ENCODE peak calls at places on chromosome 22, in seven cellular contexts. Y, W, G, T, E, Z and F are unnamed samples.

GRCh38 chr22:30078320-30079311 is 1.6 kb upstream of the HORMAD2 start:
- DNase-seq in Y (no peak), W (no peak), G (peak), T (no peak), E (no peak), Z (no peak), F (no peak)

GRCh38 chr22:28734393-28734792 is 7.2 kb downstream of the CHEK2 start:
- DNase-seq in Y (no peak), W (no peak), G (no peak), T (no peak), E (no peak), Z (no peak), F (no peak)

GRCh38 chr22:17924735-17925727 is 99.3 kb downstream of the MICAL3 start:
- DNase-seq in Y (peak), W (no peak), G (peak), T (peak), E (no peak), Z (no peak), F (peak)

GRCh38 chr22:47816121-47816915 is 1053.9 kb downstream of the TBC1D22A start:
- DNase-seq in Y (no peak), W (no peak), G (no peak), T (no peak), E (no peak), Z (no peak), F (no peak)

GRCh38 chr22:21590809-21591641 is 23.5 kb downstream of the UBE2L3 start:
- DNase-seq in Y (no peak), W (no peak), G (no peak), T (no peak), E (no peak), Z (peak), F (no peak)

GRCh38 chr22:19825016-19825339 is 29.7 kb downstream of the GNB1L start:
- DNase-seq in Y (no peak), W (no peak), G (no peak), T (no peak), E (no peak), Z (no peak), F (no peak)

GRCh38 chr22:30675436-30675835 is 7.8 kb upstream of the DUSP18 start:
- DNase-seq in Y (no peak), W (no peak), G (no peak), T (no peak), E (no peak), Z (no peak), F (no peak)

GRCh38 chr22:42868751-42869251 is 11.7 kb upstream of the ARFGAP3 start:
- DNase-seq in Y (no peak), W (no peak), G (no peak), T (no peak), E (no peak), Z (peak), F (no peak)

GRCh38 chr22:40189979-40190378 is 12.3 kb downstream of the TNRC6B start:
- DNase-seq in Y (no peak), W (no peak), G (no peak), T (no peak), E (no peak), Z (no peak), F (no peak)

GRCh38 chr22:29517215-29517908 is 36.2 kb downstream of the THOC5 start:
- DNase-seq in Y (no peak), W (no peak), G (no peak), T (no peak), E (no peak), Z (peak), F (peak)

GRCh38 chr22:19128009-19128401 is 3.1 kb upstream of the TSSK2 start:
- DNase-seq in Y (no peak), W (no peak), G (no peak), T (no peak), E (no peak), Z (no peak), F (no peak)

GRCh38 chr22:36946436-36947158 is 33.2 kb downstream of the CSF2RB start:
- DNase-seq in Y (no peak), W (no peak), G (no peak), T (peak), E (no peak), Z (no peak), F (no peak)

GRCh38 chr22:19419464-19420178 is 11.9 kb downstream of the HIRA start:
- DNase-seq in Y (no peak), W (no peak), G (peak), T (peak), E (no peak), Z (no peak), F (no peak)

GRCh38 chr22:46062971-46063631 is 86.1 kb upstream of the WNT7B start:
- DNase-seq in Y (peak), W (no peak), G (peak), T (no peak), E (no peak), Z (no peak), F (peak)

GRCh38 chr22:46064966-46065666 is 85.2 kb upstream of the PPARA start:
- DNase-seq in Y (peak), W (no peak), G (peak), T (no peak), E (no peak), Z (no peak), F (no peak)

GRCh38 chr22:46063861-46064235 is 86.5 kb upstream of the PPARA start:
- DNase-seq in Y (peak), W (no peak), G (peak), T (no peak), E (no peak), Z (peak), F (peak)

GRCh38 chr22:46065733-46066454 is 84.4 kb upstream of the PPARA start:
- DNase-seq in Y (no peak), W (no peak), G (peak), T (no peak), E (no peak), Z (no peak), F (peak)

GRCh38 chr22:46064236-46064965 is 85.9 kb upstream of the PPARA start:
- DNase-seq in Y (peak), W (no peak), G (peak), T (no peak), E (no peak), Z (no peak), F (peak)
- TF ChIP-seq CTCF in Y (no peak), W (no peak), G (no peak), T (no peak), E (no peak), Z (no peak), F (no peak)

DNA sequence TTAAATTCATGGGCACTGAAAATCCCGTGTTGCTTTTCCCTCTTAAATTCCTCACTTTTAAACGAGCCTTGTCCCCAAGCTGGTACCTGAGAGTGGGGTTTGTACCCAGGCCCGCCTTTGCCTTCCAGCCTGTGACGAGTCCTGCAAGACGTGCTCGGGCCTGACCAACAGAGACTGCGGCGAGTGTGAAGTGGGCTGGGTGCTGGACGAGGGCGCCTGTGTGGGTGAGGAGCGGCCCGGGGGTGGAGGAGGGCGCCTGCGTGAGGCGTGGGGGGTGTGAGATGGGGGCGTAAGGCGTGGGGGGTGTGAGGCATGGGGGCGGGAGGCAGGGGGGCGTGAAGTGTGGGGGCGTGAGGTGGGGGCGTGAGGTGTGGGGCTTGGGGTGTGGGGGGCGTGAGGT is 4.0 kb downstream of the CRELD2 start:
- DNase-seq in Y (no peak), W (no peak), G (no peak), T (no peak), E (no peak), Z (no peak), F (no peak)
- TF ChIP-seq CTCF in Y (no peak), W (no peak), G (no peak), T (no peak), E (no peak), Z (no peak), F (no peak)

GRCh38 chr22:38513063-38513462 is 7.0 kb upstream of the DDX17 start:
- DNase-seq in Y (no peak), W (peak), G (no peak), T (no peak), E (peak), Z (no peak), F (no peak)
- TF ChIP-seq CTCF in Y (no peak), W (peak), G (peak), T (no peak), E (peak), Z (no peak), F (no peak)

DNA sequence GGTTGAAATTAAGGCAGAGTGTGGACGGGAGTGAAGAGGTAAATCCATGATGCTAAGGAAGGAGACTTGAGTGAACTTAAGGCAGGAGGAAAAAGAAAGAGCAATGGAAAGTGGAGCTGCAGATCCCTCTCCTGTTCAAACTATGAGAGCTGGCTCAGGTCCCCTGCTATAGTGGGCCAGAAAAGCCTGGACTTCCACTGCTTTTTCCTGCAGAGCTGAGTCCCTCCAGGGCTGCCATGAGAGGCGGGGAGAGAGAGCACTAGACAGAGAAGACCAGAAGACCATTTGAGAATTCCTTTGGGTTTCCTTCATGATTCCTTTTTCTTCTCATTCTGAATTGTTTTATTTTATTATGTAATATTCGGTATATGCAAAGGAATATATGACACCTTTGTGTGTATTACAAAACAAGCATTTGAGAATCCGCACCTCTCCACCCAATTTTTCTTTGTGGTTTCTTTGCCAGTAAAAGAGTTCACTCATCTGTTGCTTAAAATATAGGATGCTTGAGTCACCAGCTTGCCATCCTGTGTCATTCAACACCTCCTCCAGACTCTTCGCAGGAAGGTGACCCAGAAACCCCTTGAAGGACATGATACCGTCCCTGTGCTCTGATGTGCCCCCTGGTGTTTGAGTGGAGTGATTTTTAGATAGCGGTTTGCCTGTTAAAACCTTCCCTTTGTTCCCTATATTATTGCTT is 24.4 kb downstream of the SREBF2 start:
- DNase-seq in Y (no peak), W (peak), G (peak), T (peak), E (peak), Z (peak), F (peak)
- TF ChIP-seq CTCF in Y (no peak), W (peak), G (peak), T (peak), E (peak), Z (peak), F (peak)

GRCh38 chr22:31846161-31847115 is 92.6 kb downstream of the DEPDC5 start:
- DNase-seq in Y (no peak), W (no peak), G (no peak), T (peak), E (no peak), Z (no peak), F (peak)
- TF ChIP-seq CTCF in Y (no peak), W (no peak), G (peak), T (peak), E (peak), Z (no peak), F (peak)

GRCh38 chr22:44444341-44445306 is 53.4 kb downstream of the RTL6 start:
- DNase-seq in Y (no peak), W (no peak), G (no peak), T (peak), E (peak), Z (no peak), F (no peak)
- TF ChIP-seq CTCF in Y (no peak), W (no peak), G (no peak), T (peak), E (peak), Z (no peak), F (no peak)

DNA sequence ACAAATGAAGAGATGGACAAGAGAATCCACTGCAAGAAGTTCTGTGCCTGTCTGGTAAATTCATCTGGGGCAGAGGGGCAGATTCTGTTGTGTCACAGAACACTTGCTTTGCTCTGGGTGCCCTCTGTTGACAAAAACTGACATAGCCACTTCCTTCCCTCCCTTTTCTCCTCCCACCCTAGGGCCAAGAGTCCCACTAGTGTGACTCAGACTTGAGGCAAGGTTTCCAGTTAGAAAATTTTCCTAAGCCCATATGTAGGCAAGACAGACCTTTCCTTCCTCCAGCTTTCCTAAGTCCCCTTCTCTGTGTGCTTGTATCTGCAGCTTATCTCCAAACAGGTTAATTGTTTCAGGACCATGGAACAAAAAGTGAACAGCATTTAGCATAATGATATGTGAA is 106.8 kb downstream of the RBFOX2 start:
- DNase-seq in Y (peak), W (no peak), G (peak), T (peak), E (peak), Z (peak), F (peak)
- TF ChIP-seq CTCF in Y (peak), W (peak), G (peak), T (peak), E (peak), Z (peak), F (peak)